ENCODE peak calls at places on chromosome 17, in eight cellular contexts. N is stomach, K is adrenal gland, C is MM.1S, A is IMR-90, Q is heart left ventricle, G is mammary epithelial cell, J is gastrocnemius medialis. S is an unnamed sample.

GRCh38 chr17:74818306-74818705 is 41.4 kb downstream of the GRIN2C start:
- DNase-seq in J (no peak), A (no peak), N (no peak), K (no peak), C (no peak), Q (no peak), G (no peak), S (no peak)

GRCh38 chr17:51912939-51913338 is 245.6 kb downstream of the CA10 start:
- DNase-seq in C (no peak), Q (no peak), G (no peak), J (no peak), N (no peak), K (no peak), A (no peak), S (no peak)

GRCh38 chr17:36463916-36464764 is 22.3 kb upstream of the ZNHIT3 start:
- DNase-seq in G (peak), Q (peak), C (peak), N (peak), J (no peak), K (peak), A (peak), S (peak)

GRCh38 chr17:16661217-16661616 is 7.6 kb upstream of the ZNF624 start:
- DNase-seq in A (no peak), C (no peak), Q (no peak), J (no peak), K (no peak), G (no peak), N (no peak), S (no peak)

GRCh38 chr17:14637260-14637659 is 336.4 kb downstream of the HS3ST3B1 start:
- DNase-seq in N (no peak), J (no peak), C (no peak), A (no peak), Q (no peak), G (no peak), K (no peak), S (no peak)

GRCh38 chr17:17295141-17295540 is 8.0 kb upstream of the NT5M start:
- DNase-seq in G (no peak), J (no peak), A (no peak), C (peak), K (no peak), Q (no peak), N (no peak), S (no peak)

GRCh38 chr17:17926840-17927449 is 45.3 kb downstream of the TOM1L2 start:
- DNase-seq in K (no peak), Q (no peak), N (no peak), C (peak), G (no peak), A (no peak), J (no peak), S (peak)

GRCh38 chr17:10217916-10218315 is 19.5 kb upstream of the GAS7 start:
- DNase-seq in J (no peak), A (peak), K (no peak), C (no peak), G (no peak), Q (no peak), N (no peak), S (no peak)

GRCh38 chr17:38604479-38605229 is 1.1 kb downstream of the SRCIN1 start:
- DNase-seq in N (no peak), J (no peak), K (no peak), C (peak), Q (no peak), G (no peak), A (no peak), S (no peak)

GRCh38 chr17:61686114-61686513 is 95.1 kb upstream of the NACA2 start:
- DNase-seq in J (no peak), C (no peak), K (no peak), G (no peak), A (no peak), Q (no peak), N (no peak), S (no peak)
- H3K27ac ChIP-seq in J (no peak), C (no peak), K (no peak), G (no peak), A (no peak), Q (no peak), N (no peak), S (no peak)

DNA sequence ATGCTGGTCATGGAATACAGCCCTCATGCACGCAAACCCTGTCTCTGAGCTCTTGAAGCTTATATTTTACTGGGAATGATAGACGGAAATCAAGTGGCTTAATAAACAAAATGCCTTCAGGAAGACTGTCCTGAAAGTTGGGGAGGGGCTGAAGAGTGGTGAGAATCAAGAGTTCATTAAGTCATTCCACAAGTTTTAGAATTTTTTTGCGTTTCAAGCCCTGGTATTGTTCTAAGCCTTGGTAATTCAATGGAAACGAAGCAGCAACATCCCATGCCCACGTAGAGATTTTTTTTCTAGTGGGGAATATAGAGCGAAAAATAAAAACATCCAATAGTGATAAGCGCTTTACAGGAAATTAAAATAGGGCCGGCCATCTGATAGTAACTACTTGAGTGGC is 532 bp downstream of the PFAS start:
- DNase-seq in C (no peak), K (no peak), G (no peak), N (no peak), A (no peak), Q (no peak), J (no peak), S (no peak)
- H3K27ac ChIP-seq in C (peak), K (peak), G (peak), N (peak), A (peak), Q (peak), J (peak), S (peak)

GRCh38 chr17:32445976-32446375 is 1.7 kb downstream of the PSMD11 start:
- DNase-seq in K (no peak), Q (no peak), J (no peak), C (no peak), A (peak), G (no peak), N (no peak), S (no peak)
- H3K27ac ChIP-seq in K (no peak), Q (no peak), J (peak), C (peak), A (no peak), G (peak), N (no peak), S (no peak)

GRCh38 chr17:45263477-45263860 is 1.6 kb upstream of the SPATA32 start:
- DNase-seq in C (no peak), N (no peak), K (no peak), G (no peak), J (peak), A (no peak), Q (no peak), S (no peak)
- H3K27ac ChIP-seq in C (no peak), N (peak), K (no peak), G (no peak), J (peak), A (no peak), Q (peak), S (no peak)

DNA sequence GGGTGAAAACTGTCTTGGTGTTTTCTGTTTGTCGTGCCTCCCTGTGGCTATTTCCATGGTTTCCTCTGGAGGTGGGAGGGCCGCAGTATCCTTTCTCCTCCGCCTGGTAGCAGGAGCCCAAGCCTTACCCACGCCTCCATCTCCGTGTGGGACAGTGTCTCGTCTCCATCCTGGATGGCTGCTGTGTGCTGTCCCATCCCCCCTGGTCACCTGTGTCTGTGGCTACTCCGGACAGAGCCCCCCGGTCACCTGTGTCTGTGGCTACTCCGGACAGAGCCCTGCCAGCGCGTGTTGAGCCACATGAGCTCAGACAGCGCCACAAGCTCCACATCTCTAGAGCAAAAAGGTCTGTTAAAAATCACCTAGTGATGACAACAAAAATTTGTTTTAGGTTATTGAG is 198.2 kb upstream of the CHMP6 start:
- DNase-seq in C (no peak), Q (no peak), G (no peak), N (no peak), A (no peak), J (peak), K (no peak), S (no peak)
- H3K27ac ChIP-seq in C (no peak), Q (no peak), G (no peak), N (peak), A (peak), J (peak), K (peak), S (no peak)

DNA sequence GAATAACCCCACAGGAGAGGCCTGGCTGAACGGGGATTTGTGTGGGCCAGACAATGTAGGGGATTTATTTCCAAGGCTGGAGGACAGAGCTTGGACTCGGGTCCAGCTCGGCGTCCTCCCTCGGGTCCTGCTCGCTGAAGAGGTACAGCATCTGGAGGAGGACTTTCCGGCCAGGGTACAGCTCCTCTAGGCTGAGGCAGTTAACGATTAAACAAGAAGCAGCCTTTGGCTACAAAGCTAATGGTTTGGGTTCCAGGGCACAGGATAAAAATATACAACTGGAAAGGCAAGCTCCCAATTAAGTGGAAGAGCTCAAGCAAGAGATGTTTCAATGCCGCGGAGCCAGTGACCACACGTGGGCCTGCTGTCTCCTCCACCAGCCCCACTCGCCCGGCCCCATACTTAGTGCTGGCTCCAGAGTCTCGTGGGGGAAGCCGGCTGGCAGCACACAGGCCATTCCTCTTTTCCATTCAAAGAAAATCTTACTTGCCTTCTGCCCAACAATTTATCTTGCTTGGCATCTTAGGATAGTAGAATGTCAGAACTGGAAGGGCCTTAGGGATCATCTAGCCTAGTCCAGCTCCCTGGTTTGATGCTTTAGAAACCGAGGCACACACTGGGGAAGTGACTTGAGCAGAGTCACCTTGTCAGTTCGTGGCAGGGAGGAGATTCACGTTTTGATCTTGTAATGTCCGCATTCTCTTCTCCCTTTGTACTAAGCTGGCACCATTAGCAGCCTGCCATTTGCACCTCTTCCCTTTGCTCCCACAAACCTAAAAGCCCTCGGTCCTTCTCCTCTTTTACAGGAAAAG is 85.9 kb upstream of the TBX2 start:
- DNase-seq in Q (peak), J (no peak), K (no peak), A (no peak), N (no peak), G (no peak), C (no peak), S (no peak)
- H3K27ac ChIP-seq in Q (peak), J (peak), K (peak), A (peak), N (peak), G (no peak), C (no peak), S (peak)

GRCh38 chr17:50541402-50541915 is 5.5 kb upstream of the SPATA20 start:
- DNase-seq in G (no peak), J (no peak), A (no peak), N (no peak), K (no peak), Q (no peak), C (no peak), S (no peak)

GRCh38 chr17:50541916-50542688 is 4.9 kb upstream of the SPATA20 start:
- DNase-seq in C (peak), K (peak), N (peak), A (peak), J (peak), G (peak), Q (peak), S (peak)

GRCh38 chr17:50545306-50545705 is 1.7 kb upstream of the SPATA20 start:
- DNase-seq in G (no peak), A (no peak), Q (no peak), J (no peak), N (no peak), C (no peak), K (no peak), S (no peak)

GRCh38 chr17:50540485-50541401 is 6.2 kb upstream of the SPATA20 start:
- DNase-seq in A (no peak), J (no peak), C (no peak), Q (no peak), G (no peak), N (no peak), K (no peak), S (no peak)

DNA sequence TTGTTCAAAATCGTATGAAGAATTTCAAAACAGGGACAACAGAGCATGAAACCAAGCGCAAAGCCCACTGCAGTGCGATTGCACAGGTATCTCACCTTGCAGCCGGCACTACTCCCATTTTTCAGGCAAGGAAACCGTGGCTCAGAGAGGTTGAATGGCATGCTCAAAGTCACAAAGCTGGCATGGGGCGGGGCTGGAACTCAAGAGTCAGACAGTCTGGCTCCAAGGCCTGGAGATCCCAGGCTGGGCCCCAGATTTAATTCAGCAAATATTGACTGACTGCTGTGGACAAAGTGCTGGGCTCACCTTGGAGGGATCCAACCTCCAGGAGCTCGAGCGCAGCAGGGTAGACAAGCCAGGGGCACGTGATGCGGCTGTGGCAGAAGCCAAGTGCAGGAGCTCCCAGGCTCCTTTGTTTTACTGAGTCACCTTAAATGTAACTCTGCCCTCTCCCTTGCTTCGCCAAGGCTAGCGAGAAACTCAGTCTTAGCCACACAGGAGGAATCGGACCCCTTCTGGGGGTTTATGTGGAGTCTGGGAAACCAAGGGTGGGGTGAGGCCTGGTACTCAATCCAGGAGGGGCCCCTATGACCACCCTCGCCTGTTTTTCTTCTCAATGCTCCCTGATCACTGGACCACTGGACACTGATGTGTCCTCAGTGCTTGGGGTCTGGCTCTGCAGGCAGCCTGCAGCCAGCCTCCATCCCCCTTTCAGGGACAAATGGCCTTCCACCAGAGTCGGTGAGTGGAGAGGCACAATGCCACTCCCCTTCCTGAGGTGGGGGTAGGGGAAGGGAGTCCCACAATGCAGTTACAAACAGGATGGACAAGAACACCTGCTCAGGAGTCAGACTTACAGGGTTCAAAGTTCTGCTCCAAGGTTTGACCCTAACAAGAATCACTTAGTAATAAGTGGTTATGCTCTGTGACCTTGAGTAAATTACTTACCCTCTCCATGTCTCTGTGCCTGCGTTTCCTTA is 3.9 kb upstream of the SPATA20 start:
- DNase-seq in N (peak), G (no peak), J (no peak), A (no peak), K (peak), Q (no peak), C (no peak), S (no peak)
- H3K27ac ChIP-seq in N (peak), G (peak), J (no peak), A (no peak), K (peak), Q (peak), C (no peak), S (no peak)

DNA sequence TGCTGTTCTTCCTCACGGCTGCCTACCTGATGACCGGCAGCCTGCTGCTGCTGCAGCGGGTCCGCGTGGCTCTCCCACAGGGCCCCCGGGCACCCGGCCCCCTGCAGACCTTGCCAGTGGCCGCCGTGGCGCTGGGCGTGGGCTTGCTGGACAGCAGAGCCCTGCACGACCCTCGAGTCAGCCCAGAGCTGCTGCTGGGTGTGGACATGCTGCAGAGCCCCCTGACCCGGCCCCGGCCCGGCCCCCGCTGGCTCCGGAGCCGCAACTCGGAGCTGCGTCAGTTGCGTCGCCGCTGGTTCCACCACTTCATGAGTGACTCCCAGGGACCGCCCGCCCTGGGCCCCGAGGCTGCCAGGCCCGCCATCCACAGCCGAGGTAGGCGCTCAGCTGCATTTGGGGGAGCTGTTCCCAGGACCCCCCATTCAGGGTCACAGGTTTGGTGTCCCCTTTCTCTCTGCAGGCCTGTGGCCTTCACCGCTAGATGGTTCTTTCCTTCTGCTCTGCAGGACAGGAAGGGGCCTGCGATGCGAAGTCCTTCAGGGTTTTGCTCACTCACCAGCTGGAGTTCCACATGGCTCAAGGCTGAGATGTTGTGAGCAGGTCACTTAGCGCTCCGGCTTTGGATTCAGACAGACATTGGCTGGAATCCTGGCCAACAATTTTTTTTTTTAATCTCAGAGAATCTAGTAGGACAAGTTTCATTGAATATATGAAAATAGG is 10.7 kb downstream of the WSCD1 start:
- DNase-seq in G (no peak), J (no peak), N (no peak), Q (no peak), C (no peak), K (no peak), A (no peak), S (no peak)
- H3K27ac ChIP-seq in G (no peak), J (no peak), N (no peak), Q (no peak), C (no peak), K (no peak), A (no peak), S (no peak)

S was measured in thyroid gland.